ENCODE peak calls at places on chromosomes 1 and 21, in six cellular contexts. K is activated T-cell treated with anti-CD3 and anti-CD28 coated beads for 1 hour; Y is CD8-positive, alpha-beta T cell; M is ureter; T is body of pancreas; D is lower lobe of right lung. N is an unnamed sample.

GRCh38 chr1:233111731-233112130 is 161.3 kb downstream of the NTPCR start:
- DNase-seq in K (no peak), Y (no peak), M (no peak), T (no peak), D (no peak), N (no peak)

GRCh38 chr1:10857689-10858088 is 61.2 kb upstream of the CASZ1 start:
- DNase-seq in K (no peak), Y (no peak), M (no peak), T (no peak), D (no peak), N (no peak)

GRCh38 chr1:18965206-18966173 is 9.0 kb upstream of the IFFO2 start:
- DNase-seq in K (no peak), Y (no peak), M (no peak), T (no peak), D (no peak), N (no peak)

GRCh38 chr1:214844319-214844718 is 238.2 kb upstream of the KCNK2 start:
- DNase-seq in K (no peak), Y (no peak), M (no peak), T (no peak), D (no peak), N (no peak)

GRCh38 chr1:25748531-25749205 is 51.3 kb upstream of the SELENON start:
- DNase-seq in K (no peak), Y (no peak), M (no peak), T (no peak), D (no peak), N (peak; percentile 91)

GRCh38 chr21:43369124-43369523 is 57.8 kb downstream of the SIK1 start:
- DNase-seq in K (no peak), Y (no peak), M (no peak), T (no peak), D (no peak), N (no peak)

GRCh38 chr1:24318988-24319863 is at the start of gene GRHL3:
- DNase-seq in K (peak; percentile 6), Y (no peak), M (peak; percentile 70), T (peak; percentile 44), D (peak; percentile 67), N (peak; percentile 29)

GRCh38 chr1:76105269-76105850 is 30.8 kb downstream of the ST6GALNAC3 start:
- DNase-seq in K (no peak), Y (no peak), M (no peak), T (no peak), D (no peak), N (no peak)

GRCh38 chr21:44423941-44424607 is 31.2 kb upstream of the LRRC3 start:
- DNase-seq in K (no peak), Y (no peak), M (no peak), T (no peak), D (no peak), N (no peak)

GRCh38 chr21:42025392-42026071 is 15.4 kb upstream of the ZBTB21 start:
- DNase-seq in K (no peak), Y (no peak), M (no peak), T (no peak), D (peak; percentile 37), N (no peak)

GRCh38 chr1:10171105-10171767 is 39.1 kb upstream of the KIF1B start:
- DNase-seq in K (no peak), Y (no peak), M (no peak), T (no peak), D (no peak), N (no peak)

GRCh38 chr1:227068883-227069282 is 128.8 kb downstream of the COQ8A start:
- DNase-seq in K (no peak), Y (no peak), M (no peak), T (no peak), D (no peak), N (no peak)

GRCh38 chr1:118154220-118154619 is 30.8 kb downstream of the SPAG17 start:
- DNase-seq in K (no peak), Y (no peak), M (no peak), T (no peak), D (no peak), N (no peak)

GRCh38 chr21:27108228-27108627 is 141.3 kb upstream of the ADAMTS5 start:
- DNase-seq in K (no peak), Y (no peak), M (no peak), T (no peak), D (no peak), N (no peak)

GRCh38 chr1:67572594-67573221 is 112.3 kb upstream of the GADD45A start:
- DNase-seq in K (no peak), Y (no peak), M (peak; percentile 84), T (peak; percentile 96), D (peak; percentile 67), N (peak; percentile 61)

GRCh38 chr1:179080866-179081695 is 789 bp upstream of the TOR3A start:
- DNase-seq in K (peak; percentile 20), Y (peak; percentile 28), M (no peak), T (no peak), D (no peak), N (no peak)

GRCh38 chr1:8625981-8626898 is 191.2 kb downstream of the RERE start:
- DNase-seq in K (no peak), Y (no peak), M (no peak), T (no peak), D (no peak), N (no peak)

GRCh38 chr21:28543975-28544374 is 448.7 kb downstream of the LTN1 start:
- DNase-seq in K (no peak), Y (no peak), M (no peak), T (no peak), D (no peak), N (no peak)

GRCh38 chr1:182861994-182862393 is 22.8 kb downstream of the DHX9 start:
- DNase-seq in K (no peak), Y (no peak), M (no peak), T (no peak), D (no peak), N (no peak)

GRCh38 chr1:205491794-205492193 is 12.7 kb upstream of the CDK18 start:
- DNase-seq in K (no peak), Y (no peak), M (no peak), T (no peak), D (no peak), N (no peak)

GRCh38 chr1:94544706-94545490 is 3.3 kb upstream of the F3 start:
- DNase-seq in K (no peak), Y (no peak), M (no peak), T (no peak), D (no peak), N (no peak)

GRCh38 chr1:59595774-59596173 is 219.0 kb upstream of the HOOK1 start:
- DNase-seq in K (no peak), Y (no peak), M (no peak), T (no peak), D (no peak), N (no peak)

GRCh38 chr1:230972855-230973271 is 5.8 kb downstream of the TTC13 start:
- DNase-seq in K (peak; percentile 40), Y (peak; percentile 69), M (no peak), T (no peak), D (no peak), N (no peak)

GRCh38 chr1:99818063-99818699 is 32.0 kb upstream of the AGL start:
- DNase-seq in K (no peak), Y (no peak), M (no peak), T (no peak), D (no peak), N (no peak)

GRCh38 chr1:1182491-1183220 is 9.0 kb downstream of the TTLL10 start:
- DNase-seq in K (no peak), Y (no peak), M (no peak), T (no peak), D (peak; percentile 43), N (no peak)

GRCh38 chr1:186806477-186806876 is 22.3 kb upstream of the PLA2G4A start:
- DNase-seq in K (no peak), Y (no peak), M (no peak), T (no peak), D (no peak), N (no peak)

GRCh38 chr1:212549503-212550017 is 59.0 kb upstream of the ATF3 start:
- DNase-seq in K (no peak), Y (no peak), M (no peak), T (no peak), D (no peak), N (no peak)

GRCh38 chr1:63674865-63675815 is 81.9 kb downstream of the PGM1 start:
- DNase-seq in K (no peak), Y (no peak), M (no peak), T (peak; percentile 65), D (no peak), N (peak; percentile 13)

GRCh38 chr1:168394858-168395257 is 114.2 kb downstream of the TBX19 start:
- DNase-seq in K (no peak), Y (no peak), M (no peak), T (no peak), D (no peak), N (no peak)

GRCh38 chr1:245874942-245875580 is 632.0 kb downstream of the SMYD3 start:
- DNase-seq in K (no peak), Y (no peak), M (peak; percentile 75), T (peak; percentile 51), D (peak; percentile 69), N (peak; percentile 88)

GRCh38 chr1:41639332-41639936 is 155.0 kb upstream of the EDN2 start:
- DNase-seq in K (no peak), Y (no peak), M (no peak), T (no peak), D (no peak), N (no peak)

GRCh38 chr1:208100906-208101305 is 143.3 kb downstream of the PLXNA2 start:
- DNase-seq in K (no peak), Y (no peak), M (no peak), T (no peak), D (no peak), N (no peak)